ENCODE peak calls at places on chromosomes 13 and 19, in six cellular contexts. One of them, this sample, is unnamed.

GRCh38 chr13:30158774-30159445 is 148.4 kb downstream of the KATNAL1 start:
- DNase-seq in cardiac fibroblast: peak; percentile 61
- DNase-seq in glutamatergic neuron: no peak
- DNase-seq in right atrium auricular region: no peak
- DNase-seq in HFFc6: peak; percentile 88
- DNase-seq in WTC11: no peak
- DNase-seq in this sample: peak; percentile 76

GRCh38 chr13:48531416-48532145 is 1.3 kb downstream of the RCBTB2 start:
- DNase-seq in WTC11: no peak
- DNase-seq in cardiac fibroblast: no peak
- DNase-seq in glutamatergic neuron: no peak
- DNase-seq in HFFc6: no peak
- DNase-seq in right atrium auricular region: no peak
- DNase-seq in this sample: no peak

GRCh38 chr13:23505007-23505406 is 65.2 kb upstream of the TNFRSF19 start:
- DNase-seq in glutamatergic neuron: peak; percentile 81
- DNase-seq in WTC11: no peak
- DNase-seq in right atrium auricular region: no peak
- DNase-seq in HFFc6: peak; percentile 45
- DNase-seq in cardiac fibroblast: peak; percentile 26
- DNase-seq in this sample: no peak

GRCh38 chr13:28337196-28338045 is 157.5 kb downstream of the FLT1 start:
- DNase-seq in glutamatergic neuron: no peak
- DNase-seq in WTC11: no peak
- DNase-seq in cardiac fibroblast: peak; percentile 83
- DNase-seq in HFFc6: peak; percentile 77
- DNase-seq in right atrium auricular region: no peak
- DNase-seq in this sample: peak; percentile 75

GRCh38 chr19:37699057-37699456 is 20.5 kb downstream of the ZNF607 start:
- DNase-seq in WTC11: no peak
- DNase-seq in right atrium auricular region: no peak
- DNase-seq in glutamatergic neuron: no peak
- DNase-seq in cardiac fibroblast: no peak
- DNase-seq in HFFc6: no peak
- DNase-seq in this sample: no peak

GRCh38 chr19:7419777-7420439 is 68.9 kb downstream of the PEX11G start:
- DNase-seq in WTC11: no peak
- DNase-seq in right atrium auricular region: no peak
- DNase-seq in HFFc6: no peak
- DNase-seq in glutamatergic neuron: no peak
- DNase-seq in cardiac fibroblast: no peak
- DNase-seq in this sample: no peak

GRCh38 chr19:32195706-32196610 is 149.5 kb upstream of the ZNF507 start:
- DNase-seq in right atrium auricular region: no peak
- DNase-seq in WTC11: no peak
- DNase-seq in HFFc6: no peak
- DNase-seq in cardiac fibroblast: no peak
- DNase-seq in glutamatergic neuron: no peak
- DNase-seq in this sample: no peak

GRCh38 chr13:34155931-34156607 is 338.1 kb downstream of the RFC3 start:
- DNase-seq in cardiac fibroblast: peak; percentile 23
- DNase-seq in glutamatergic neuron: no peak
- DNase-seq in right atrium auricular region: no peak
- DNase-seq in WTC11: no peak
- DNase-seq in HFFc6: peak; percentile 83
- DNase-seq in this sample: no peak

GRCh38 chr13:80084086-80084676 is 256.7 kb downstream of the SPRY2 start:
- DNase-seq in HFFc6: peak; percentile 94
- DNase-seq in right atrium auricular region: no peak
- DNase-seq in cardiac fibroblast: peak; percentile 95
- DNase-seq in WTC11: no peak
- DNase-seq in glutamatergic neuron: no peak
- DNase-seq in this sample: peak; percentile 94

GRCh38 chr19:57682226-57682766 is 519 bp downstream of the ZNF551 start:
- DNase-seq in glutamatergic neuron: no peak
- DNase-seq in right atrium auricular region: no peak
- DNase-seq in WTC11: no peak
- DNase-seq in cardiac fibroblast: no peak
- DNase-seq in HFFc6: no peak
- DNase-seq in this sample: no peak

GRCh38 chr19:16026131-16026530 is 50.2 kb upstream of the TPM4 start:
- DNase-seq in cardiac fibroblast: no peak
- DNase-seq in right atrium auricular region: no peak
- DNase-seq in HFFc6: no peak
- DNase-seq in WTC11: no peak
- DNase-seq in glutamatergic neuron: no peak
- DNase-seq in this sample: no peak

GRCh38 chr13:112567161-112567862 is 20.6 kb downstream of the TUBGCP3 start:
- DNase-seq in glutamatergic neuron: no peak
- DNase-seq in HFFc6: no peak
- DNase-seq in cardiac fibroblast: no peak
- DNase-seq in WTC11: no peak
- DNase-seq in right atrium auricular region: no peak
- DNase-seq in this sample: no peak

GRCh38 chr13:51437550-51438127 is 15.2 kb downstream of the INTS6 start:
- DNase-seq in HFFc6: no peak
- DNase-seq in glutamatergic neuron: no peak
- DNase-seq in right atrium auricular region: no peak
- DNase-seq in WTC11: no peak
- DNase-seq in cardiac fibroblast: no peak
- DNase-seq in this sample: no peak

GRCh38 chr19:8423821-8424223 is 10.7 kb downstream of the MARCHF2 start:
- DNase-seq in WTC11: no peak
- DNase-seq in cardiac fibroblast: peak; percentile 99
- DNase-seq in glutamatergic neuron: peak; percentile 81
- DNase-seq in HFFc6: peak; percentile 97
- DNase-seq in right atrium auricular region: peak; percentile 97
- DNase-seq in this sample: peak; percentile 92

GRCh38 chr19:15014579-15014978 is 34.7 kb upstream of the CASP14 start:
- DNase-seq in HFFc6: no peak
- DNase-seq in WTC11: peak; percentile 22
- DNase-seq in glutamatergic neuron: no peak
- DNase-seq in right atrium auricular region: no peak
- DNase-seq in cardiac fibroblast: no peak
- DNase-seq in this sample: no peak

GRCh38 chr13:31846984-31847752 is 107.8 kb downstream of the RXFP2 start:
- DNase-seq in glutamatergic neuron: no peak
- DNase-seq in cardiac fibroblast: no peak
- DNase-seq in right atrium auricular region: no peak
- DNase-seq in WTC11: no peak
- DNase-seq in HFFc6: no peak
- DNase-seq in this sample: no peak

GRCh38 chr19:19732579-19733501 is at the start of gene ZNF14:
- DNase-seq in HFFc6: peak; percentile 89
- DNase-seq in cardiac fibroblast: peak; percentile 94
- DNase-seq in right atrium auricular region: peak; percentile 95
- DNase-seq in WTC11: peak; percentile 97
- DNase-seq in glutamatergic neuron: peak; percentile 94
- DNase-seq in this sample: peak; percentile 62
- TF ChIP-seq CTCF in HFFc6: peak; percentile 41
- TF ChIP-seq CTCF in cardiac fibroblast: peak; percentile 16
- TF ChIP-seq CTCF in right atrium auricular region: no peak
- TF ChIP-seq CTCF in WTC11: no peak
- TF ChIP-seq CTCF in glutamatergic neuron: no peak
- TF ChIP-seq CTCF in this sample: peak; percentile 23

GRCh38 chr19:42472402-42473147 is 29.8 kb upstream of the CXCL17 start:
- DNase-seq in cardiac fibroblast: no peak
- DNase-seq in WTC11: no peak
- DNase-seq in right atrium auricular region: no peak
- DNase-seq in HFFc6: no peak
- DNase-seq in glutamatergic neuron: no peak
- DNase-seq in this sample: no peak
- TF ChIP-seq CTCF in cardiac fibroblast: no peak
- TF ChIP-seq CTCF in WTC11: no peak
- TF ChIP-seq CTCF in right atrium auricular region: no peak
- TF ChIP-seq CTCF in HFFc6: no peak
- TF ChIP-seq CTCF in glutamatergic neuron: no peak
- TF ChIP-seq CTCF in this sample: no peak

GRCh38 chr19:33722456-33723239 is 74.0 kb upstream of the KCTD15 start:
- DNase-seq in HFFc6: no peak
- DNase-seq in WTC11: no peak
- DNase-seq in glutamatergic neuron: no peak
- DNase-seq in cardiac fibroblast: no peak
- DNase-seq in right atrium auricular region: no peak
- DNase-seq in this sample: no peak

GRCh38 chr19:33724021-33724722 is 72.5 kb upstream of the KCTD15 start:
- DNase-seq in right atrium auricular region: no peak
- DNase-seq in WTC11: no peak
- DNase-seq in glutamatergic neuron: peak; percentile 84
- DNase-seq in cardiac fibroblast: no peak
- DNase-seq in HFFc6: no peak
- DNase-seq in this sample: no peak

GRCh38 chr19:33724723-33725060 is 72.0 kb upstream of the KCTD15 start:
- DNase-seq in WTC11: no peak
- DNase-seq in right atrium auricular region: no peak
- DNase-seq in glutamatergic neuron: peak; percentile 71
- DNase-seq in HFFc6: no peak
- DNase-seq in cardiac fibroblast: no peak
- DNase-seq in this sample: no peak

GRCh38 chr19:33721735-33722297 is 74.9 kb upstream of the KCTD15 start:
- DNase-seq in right atrium auricular region: no peak
- DNase-seq in WTC11: no peak
- DNase-seq in cardiac fibroblast: no peak
- DNase-seq in HFFc6: no peak
- DNase-seq in glutamatergic neuron: no peak
- DNase-seq in this sample: no peak

DNA sequence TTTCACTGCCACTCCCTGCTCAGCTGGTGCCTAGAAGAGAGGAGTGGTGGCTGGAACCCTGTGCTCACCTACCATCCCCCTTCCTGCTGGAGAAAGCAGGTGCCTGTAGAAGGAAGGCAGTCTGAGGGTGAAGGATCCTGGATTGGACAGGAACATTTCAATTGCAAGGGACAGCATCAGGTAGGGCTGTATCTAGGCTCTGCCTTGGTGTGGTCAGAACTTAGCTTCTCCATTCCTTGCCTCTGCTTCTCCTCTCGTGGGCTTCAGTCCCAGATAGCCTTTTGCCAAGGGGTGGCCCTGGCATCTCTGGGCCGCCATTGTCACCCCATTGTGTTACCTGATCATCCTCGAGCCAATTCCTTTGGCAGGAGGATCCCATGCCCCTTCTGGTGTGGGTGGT is 73.2 kb upstream of the KCTD15 start:
- DNase-seq in HFFc6: no peak
- DNase-seq in WTC11: no peak
- DNase-seq in glutamatergic neuron: no peak
- DNase-seq in right atrium auricular region: no peak
- DNase-seq in cardiac fibroblast: no peak
- DNase-seq in this sample: no peak
- TF ChIP-seq CTCF in HFFc6: no peak
- TF ChIP-seq CTCF in WTC11: no peak
- TF ChIP-seq CTCF in glutamatergic neuron: no peak
- TF ChIP-seq CTCF in right atrium auricular region: no peak
- TF ChIP-seq CTCF in cardiac fibroblast: no peak
- TF ChIP-seq CTCF in this sample: no peak

GRCh38 chr19:29667941-29668340 is 2.7 kb downstream of the PLEKHF1 start:
- DNase-seq in HFFc6: no peak
- DNase-seq in glutamatergic neuron: no peak
- DNase-seq in WTC11: no peak
- DNase-seq in right atrium auricular region: no peak
- DNase-seq in cardiac fibroblast: no peak
- DNase-seq in this sample: no peak
- TF ChIP-seq CTCF in HFFc6: no peak
- TF ChIP-seq CTCF in glutamatergic neuron: no peak
- TF ChIP-seq CTCF in WTC11: no peak
- TF ChIP-seq CTCF in right atrium auricular region: no peak
- TF ChIP-seq CTCF in cardiac fibroblast: no peak
- TF ChIP-seq CTCF in this sample: no peak

GRCh38 chr19:17749912-17750317 is 1.4 kb upstream of the FCHO1 start:
- DNase-seq in cardiac fibroblast: peak; percentile 28
- DNase-seq in right atrium auricular region: no peak
- DNase-seq in glutamatergic neuron: no peak
- DNase-seq in WTC11: no peak
- DNase-seq in HFFc6: no peak
- DNase-seq in this sample: no peak

GRCh38 chr19:17748884-17749638 is 2.2 kb upstream of the FCHO1 start:
- DNase-seq in cardiac fibroblast: no peak
- DNase-seq in WTC11: no peak
- DNase-seq in right atrium auricular region: no peak
- DNase-seq in glutamatergic neuron: no peak
- DNase-seq in HFFc6: no peak
- DNase-seq in this sample: no peak

GRCh38 chr19:17751912-17752273 is 616 bp downstream of the FCHO1 start:
- DNase-seq in cardiac fibroblast: no peak
- DNase-seq in WTC11: no peak
- DNase-seq in glutamatergic neuron: no peak
- DNase-seq in right atrium auricular region: no peak
- DNase-seq in HFFc6: no peak
- DNase-seq in this sample: no peak

GRCh38 chr19:17752865-17753639 is 1.8 kb downstream of the FCHO1 start:
- DNase-seq in HFFc6: no peak
- DNase-seq in right atrium auricular region: no peak
- DNase-seq in glutamatergic neuron: no peak
- DNase-seq in WTC11: no peak
- DNase-seq in cardiac fibroblast: no peak
- DNase-seq in this sample: no peak

GRCh38 chr19:17751103-17751911 is at the start of gene FCHO1:
- DNase-seq in cardiac fibroblast: no peak
- DNase-seq in WTC11: no peak
- DNase-seq in right atrium auricular region: no peak
- DNase-seq in HFFc6: no peak
- DNase-seq in glutamatergic neuron: no peak
- DNase-seq in this sample: no peak
- TF ChIP-seq CTCF in cardiac fibroblast: no peak
- TF ChIP-seq CTCF in WTC11: no peak
- TF ChIP-seq CTCF in right atrium auricular region: no peak
- TF ChIP-seq CTCF in HFFc6: no peak
- TF ChIP-seq CTCF in glutamatergic neuron: no peak
- TF ChIP-seq CTCF in this sample: no peak

GRCh38 chr19:49923055-49924003 is 5.7 kb upstream of the ATF5 start:
- DNase-seq in glutamatergic neuron: no peak
- DNase-seq in cardiac fibroblast: no peak
- DNase-seq in HFFc6: no peak
- DNase-seq in right atrium auricular region: no peak
- DNase-seq in WTC11: no peak
- DNase-seq in this sample: no peak
- TF ChIP-seq CTCF in glutamatergic neuron: no peak
- TF ChIP-seq CTCF in cardiac fibroblast: no peak
- TF ChIP-seq CTCF in HFFc6: no peak
- TF ChIP-seq CTCF in right atrium auricular region: no peak
- TF ChIP-seq CTCF in WTC11: no peak
- TF ChIP-seq CTCF in this sample: no peak

GRCh38 chr13:44818428-44818827 is 170.8 kb downstream of the NUFIP1 start:
- DNase-seq in glutamatergic neuron: no peak
- DNase-seq in cardiac fibroblast: peak; percentile 45
- DNase-seq in WTC11: no peak
- DNase-seq in HFFc6: peak; percentile 13
- DNase-seq in right atrium auricular region: no peak
- DNase-seq in this sample: no peak
- TF ChIP-seq CTCF in glutamatergic neuron: no peak
- TF ChIP-seq CTCF in cardiac fibroblast: no peak
- TF ChIP-seq CTCF in WTC11: no peak
- TF ChIP-seq CTCF in HFFc6: peak; percentile 53
- TF ChIP-seq CTCF in right atrium auricular region: no peak
- TF ChIP-seq CTCF in this sample: peak; percentile 23

This sample was measured in AG09309.